ENCODE peak calls at places on chromosomes 4 and X, in ten cellular contexts. H is left lung, J is astrocyte, S is colonic mucosa, N is choroid plexus epithelial cell, D is heart left ventricle, R is AG09319, E is foreskin keratinocyte, P is neural progenitor cell, U is MM.1S. I is an unnamed sample.

GRCh38 chr4:54065282-54066087 is 1.1 kb upstream of the CHIC2 start:
- DNase-seq in H (no peak), J (no peak), S (no peak), N (no peak), D (no peak), R (no peak), E (peak), P (no peak), U (no peak), I (no peak)

GRCh38 chr4:17636696-17637351 is 22.4 kb downstream of the MED28 start:
- DNase-seq in H (peak), J (peak), S (peak), N (peak), D (peak), R (no peak), E (peak), P (peak), U (peak), I (peak)

GRCh38 chrX:68018248-68019203 is 414.8 kb downstream of the OPHN1 start:
- DNase-seq in H (peak), J (no peak), S (no peak), N (peak), D (peak), R (no peak), E (peak), P (peak), U (peak), I (no peak)

GRCh38 chrX:85611926-85612325 is 232.5 kb upstream of the POF1B start:
- DNase-seq in H (no peak), J (peak), S (no peak), N (peak), D (no peak), R (no peak), E (no peak), P (no peak), U (peak), I (no peak)

GRCh38 chr4:108536577-108536976 is 83.8 kb upstream of the RPL34 start:
- DNase-seq in H (no peak), J (no peak), S (no peak), N (no peak), D (no peak), R (no peak), E (peak), P (no peak), U (no peak), I (no peak)

GRCh38 chr4:37601527-37601926 is 84.6 kb downstream of the RELL1 start:
- DNase-seq in H (no peak), J (peak), S (peak), N (peak), D (no peak), R (no peak), E (peak), P (no peak), U (no peak), I (no peak)

GRCh38 chr4:88130544-88131305 is 27.7 kb downstream of the ABCG2 start:
- DNase-seq in H (no peak), J (no peak), S (no peak), N (no peak), D (no peak), R (no peak), E (no peak), P (no peak), U (no peak), I (no peak)

GRCh38 chr4:114132830-114133229 is 153.4 kb upstream of the ARSJ start:
- DNase-seq in H (no peak), J (no peak), S (no peak), N (peak), D (no peak), R (no peak), E (no peak), P (peak), U (peak), I (no peak)

GRCh38 chrX:112631892-112632291 is 47.8 kb downstream of the LHFPL1 start:
- DNase-seq in H (no peak), J (no peak), S (no peak), N (no peak), D (no peak), R (no peak), E (no peak), P (no peak), U (no peak), I (no peak)

GRCh38 chr4:75990129-75990528 is 616 bp downstream of the SDAD1 start:
- DNase-seq in H (no peak), J (no peak), S (no peak), N (peak), D (no peak), R (no peak), E (no peak), P (peak), U (peak), I (no peak)

GRCh38 chr4:74621616-74622015 is 172.7 kb downstream of the BTC start:
- DNase-seq in H (no peak), J (no peak), S (no peak), N (no peak), D (no peak), R (no peak), E (no peak), P (no peak), U (no peak), I (no peak)

GRCh38 chr4:186936496-186937375 is 213.1 kb upstream of the FAT1 start:
- DNase-seq in H (no peak), J (peak), S (no peak), N (peak), D (no peak), R (peak), E (peak), P (no peak), U (no peak), I (no peak)
- TF ChIP-seq CTCF in H (no peak), J (peak), S (no peak), N (peak), D (peak), R (peak), E (peak), P (no peak), U (no peak), I (no peak)

DNA sequence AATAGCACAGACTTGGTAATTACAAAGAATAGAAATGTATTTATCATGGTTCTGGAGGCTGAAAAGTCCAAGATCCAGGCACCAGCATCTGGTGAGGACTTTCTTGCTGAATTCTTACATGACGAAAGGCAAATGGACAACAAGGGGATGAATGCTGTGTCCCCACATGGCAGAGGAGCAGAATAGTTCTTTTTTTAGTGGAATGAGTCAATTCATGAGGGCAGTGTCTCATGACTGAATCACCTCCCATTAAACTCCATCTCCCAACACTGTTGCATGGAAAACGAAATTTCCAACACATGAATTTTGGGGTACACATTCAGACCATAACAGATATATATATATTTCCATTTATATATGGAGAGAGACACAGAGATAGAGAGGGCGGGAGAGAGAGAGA is 628.3 kb downstream of the TRIML1 start:
- DNase-seq in H (no peak), J (no peak), S (no peak), N (no peak), D (no peak), R (no peak), E (peak), P (no peak), U (no peak), I (no peak)
- TF ChIP-seq CTCF in H (no peak), J (no peak), S (no peak), N (no peak), D (no peak), R (no peak), E (no peak), P (no peak), U (no peak), I (no peak)

GRCh38 chr4:111946789-111947188 is 198.5 kb upstream of the FAM241A start:
- DNase-seq in H (no peak), J (no peak), S (no peak), N (no peak), D (no peak), R (no peak), E (no peak), P (no peak), U (no peak), I (no peak)

GRCh38 chr4:111941957-111942356 is 203.3 kb upstream of the FAM241A start:
- DNase-seq in H (no peak), J (no peak), S (no peak), N (no peak), D (no peak), R (no peak), E (no peak), P (peak), U (no peak), I (no peak)

GRCh38 chr4:111945014-111945413 is 200.2 kb upstream of the FAM241A start:
- DNase-seq in H (no peak), J (no peak), S (no peak), N (peak), D (no peak), R (no peak), E (peak), P (peak), U (no peak), I (no peak)

DNA sequence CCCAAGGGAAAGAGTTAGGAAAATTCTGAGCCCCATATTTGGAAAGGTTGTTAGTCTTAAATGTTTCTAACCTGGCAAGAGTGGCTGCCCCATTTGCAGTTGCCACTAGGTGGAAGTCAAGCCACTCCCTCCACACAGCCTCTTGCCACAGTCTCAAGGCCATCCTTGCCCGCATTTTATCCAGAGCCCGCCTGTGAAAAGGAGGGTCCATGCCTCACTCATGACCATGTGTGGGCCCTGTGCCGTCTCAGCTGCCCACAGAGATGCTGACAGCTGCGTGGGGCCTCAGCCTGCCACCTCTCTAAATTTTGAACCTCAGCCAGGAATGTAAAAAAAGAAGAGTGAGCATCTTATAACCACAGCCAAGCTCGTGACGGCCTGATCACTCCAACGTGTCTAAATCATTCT is 201.5 kb upstream of the FAM241A start:
- DNase-seq in H (peak), J (no peak), S (peak), N (peak), D (no peak), R (no peak), E (peak), P (peak), U (peak), I (no peak)
- TF ChIP-seq CTCF in H (no peak), J (peak), S (peak), N (peak), D (peak), R (peak), E (peak), P (peak), U (peak), I (peak)

GRCh38 chrX:78125148-78125547 is 14.3 kb downstream of the TAF9B start:
- DNase-seq in H (no peak), J (no peak), S (no peak), N (no peak), D (no peak), R (no peak), E (no peak), P (no peak), U (no peak), I (no peak)

GRCh38 chrX:78123190-78123589 is 16.3 kb downstream of the TAF9B start:
- DNase-seq in H (no peak), J (peak), S (no peak), N (peak), D (no peak), R (no peak), E (peak), P (no peak), U (no peak), I (no peak)

GRCh38 chrX:78119521-78120227 is 15.6 kb downstream of the PGK1 start:
- DNase-seq in H (no peak), J (no peak), S (no peak), N (peak), D (no peak), R (no peak), E (no peak), P (no peak), U (no peak), I (no peak)

GRCh38 chrX:78129714-78130113 is 9.7 kb downstream of the TAF9B start:
- DNase-seq in H (no peak), J (no peak), S (no peak), N (no peak), D (no peak), R (no peak), E (no peak), P (no peak), U (no peak), I (no peak)

DNA sequence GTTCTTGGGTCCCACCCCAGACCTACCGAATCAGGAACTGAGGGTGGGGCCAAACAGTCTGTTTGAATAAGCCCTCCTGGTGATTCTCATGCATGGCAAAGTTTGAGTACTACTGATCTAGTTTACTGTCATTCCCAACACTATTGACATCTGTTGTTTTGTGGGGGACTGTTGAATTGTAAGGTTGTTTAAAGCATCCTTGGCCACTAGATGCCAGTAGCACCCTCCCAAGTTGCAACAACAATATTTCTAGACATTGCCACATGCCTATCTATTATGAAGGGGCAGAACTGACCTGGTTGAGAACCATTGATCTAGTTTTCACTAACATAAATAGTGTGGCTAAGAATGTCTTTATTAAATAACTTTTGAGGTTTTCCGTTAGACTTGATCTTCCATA is 15.1 kb downstream of the TAF9B start:
- DNase-seq in H (no peak), J (no peak), S (no peak), N (peak), D (no peak), R (no peak), E (no peak), P (no peak), U (no peak), I (no peak)
- TF ChIP-seq CTCF in H (no peak), J (no peak), S (no peak), N (peak), D (peak), R (no peak), E (peak), P (peak), U (peak), I (no peak)

GRCh38 chrX:9729161-9729885 is 36.3 kb downstream of the GPR143 start:
- DNase-seq in H (no peak), J (no peak), S (no peak), N (peak), D (no peak), R (no peak), E (no peak), P (no peak), U (no peak), I (no peak)

GRCh38 chrX:9730078-9730477 is 35.6 kb downstream of the GPR143 start:
- DNase-seq in H (no peak), J (no peak), S (no peak), N (no peak), D (no peak), R (no peak), E (no peak), P (no peak), U (peak), I (no peak)

GRCh38 chrX:9728271-9728670 is 37.4 kb downstream of the GPR143 start:
- DNase-seq in H (no peak), J (no peak), S (no peak), N (no peak), D (no peak), R (no peak), E (no peak), P (no peak), U (no peak), I (no peak)

DNA sequence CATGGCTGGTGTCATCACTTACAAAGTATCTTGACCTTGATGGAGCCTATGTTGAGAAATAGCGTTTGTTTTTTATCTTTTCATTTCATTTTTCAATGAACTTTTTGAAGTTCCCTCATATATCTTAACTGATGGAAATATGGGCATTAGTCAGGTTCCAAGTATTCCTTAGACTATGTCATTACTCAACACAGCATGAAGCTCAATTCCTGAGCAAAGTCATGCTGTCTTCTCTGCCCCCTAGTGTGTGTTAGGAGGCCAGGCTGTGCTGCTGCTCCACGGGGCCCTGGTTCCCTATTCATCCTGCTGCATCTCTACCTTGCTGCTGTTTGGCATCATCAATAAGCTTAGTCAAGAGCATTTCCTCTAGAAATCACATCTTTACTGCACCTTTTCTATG is 40.9 kb downstream of the GPR143 start:
- DNase-seq in H (no peak), J (peak), S (no peak), N (peak), D (no peak), R (no peak), E (peak), P (no peak), U (no peak), I (no peak)
- TF ChIP-seq CTCF in H (no peak), J (no peak), S (no peak), N (peak), D (no peak), R (no peak), E (peak), P (no peak), U (no peak), I (no peak)

DNA sequence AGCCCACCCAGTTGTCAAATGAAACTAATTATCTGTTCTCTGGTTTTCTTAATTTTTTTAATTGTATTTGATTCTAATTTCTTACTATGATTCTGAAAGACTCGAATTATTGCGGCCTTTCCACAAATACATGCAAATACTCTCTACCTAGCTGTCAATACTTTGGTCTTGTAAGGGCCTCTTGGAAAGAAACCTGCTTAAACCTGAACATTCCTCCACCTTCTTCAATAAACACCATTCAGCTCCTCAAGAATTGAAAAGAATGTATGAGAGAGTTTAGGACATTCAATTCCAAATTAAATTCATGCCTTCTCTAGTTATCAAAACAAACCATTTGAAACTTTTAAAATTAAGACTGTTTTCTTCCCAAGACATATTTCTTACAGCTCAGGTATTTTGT is 385.9 kb upstream of the NOCT start:
- DNase-seq in H (no peak), J (no peak), S (no peak), N (no peak), D (no peak), R (no peak), E (no peak), P (no peak), U (no peak), I (no peak)
- TF ChIP-seq CTCF in H (no peak), J (no peak), S (no peak), N (no peak), D (no peak), R (no peak), E (no peak), P (no peak), U (no peak), I (no peak)

DNA sequence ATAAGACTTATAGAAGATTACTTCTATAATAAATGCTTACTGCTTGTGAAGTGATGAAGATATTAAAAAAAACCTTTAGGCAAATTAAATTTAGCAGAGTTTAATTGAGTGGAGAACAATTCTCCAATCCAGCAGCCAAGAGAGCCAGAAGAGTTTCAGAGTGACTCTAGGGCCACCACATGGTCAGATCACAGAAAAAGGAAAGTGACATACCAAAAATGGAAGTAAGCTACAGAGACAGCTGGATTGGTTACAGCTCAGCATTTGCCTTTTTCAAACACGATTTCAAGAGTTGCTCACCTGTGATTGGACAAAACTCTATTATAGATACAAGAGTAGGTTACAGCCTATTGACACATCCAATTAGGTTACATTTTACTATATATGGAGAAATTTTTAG is 79.0 kb upstream of the TRAM1L1 start:
- DNase-seq in H (no peak), J (no peak), S (no peak), N (no peak), D (no peak), R (no peak), E (no peak), P (no peak), U (peak), I (no peak)
- TF ChIP-seq CTCF in H (no peak), J (no peak), S (no peak), N (no peak), D (no peak), R (no peak), E (no peak), P (peak), U (no peak), I (no peak)

GRCh38 chr4:155758500-155759371 is at the start of gene GUCY1B1:
- DNase-seq in H (peak), J (peak), S (peak), N (peak), D (peak), R (peak), E (peak), P (peak), U (peak), I (peak)
- TF ChIP-seq CTCF in H (peak), J (no peak), S (no peak), N (peak), D (peak), R (peak), E (peak), P (peak), U (peak), I (no peak)

I was measured in CD14-positive monocyte.